ENCODE peak calls at places on chromosomes 2 and 18, in six cellular contexts. S is HepG2, L is neural progenitor cell, B is fibroblast of lung, J is HCT116, M is keratinocyte. T is an unnamed sample. For H3K4me1 and H3K9me3, the result is how much of the 10 kb centered on the place peaks cover.

GRCh38 chr2:200625317-200625716 is 39.5 kb downstream of the AOX1 start:
- DNase-seq in S (peak), M (no peak), L (peak), J (no peak), B (no peak), T (no peak)

GRCh38 chr2:241379481-241380480 is 23.7 kb downstream of the FARP2 start:
- DNase-seq in L (no peak), M (no peak), J (no peak), S (no peak), B (peak), T (no peak)

GRCh38 chr18:30359521-30359920 is 683.0 kb downstream of the DSC3 start:
- DNase-seq in L (no peak), S (no peak), M (peak), B (no peak), J (no peak), T (no peak)

GRCh38 chr2:79359419-79359818 is 153.4 kb upstream of the CTNNA2 start:
- DNase-seq in M (no peak), L (no peak), S (no peak), J (no peak), B (no peak), T (no peak)

GRCh38 chr2:240917009-240917683 is 11.0 kb downstream of the CROCC2 start:
- DNase-seq in M (no peak), B (no peak), S (no peak), J (no peak), L (no peak), T (no peak)

GRCh38 chr2:240460243-240460630 is 24.8 kb downstream of the GPC1 start:
- DNase-seq in L (no peak), M (no peak), S (no peak), J (no peak), B (no peak), T (no peak)

GRCh38 chr18:74146756-74147155 is 878 bp downstream of the FBXO15 start:
- DNase-seq in M (no peak), L (no peak), J (no peak), S (no peak), B (peak), T (no peak)

GRCh38 chr18:6624271-6624670 is 105.2 kb upstream of the ARHGAP28 start:
- DNase-seq in L (no peak), B (peak), S (no peak), M (no peak), J (no peak), T (no peak)

GRCh38 chr18:48940854-48941531 is 9.8 kb downstream of the SMAD7 start:
- DNase-seq in M (no peak), S (no peak), L (no peak), B (peak), J (no peak), T (peak)

GRCh38 chr2:39227628-39228412 is 15.9 kb downstream of the CDKL4 start:
- DNase-seq in J (peak), L (peak), B (peak), S (peak), M (no peak), T (peak)

GRCh38 chr2:165436559-165436958 is 32.9 kb upstream of the CSRNP3 start:
- DNase-seq in M (no peak), L (no peak), J (no peak), S (no peak), B (no peak), T (no peak)

GRCh38 chr18:25164837-25165791 is 186.9 kb downstream of the ZNF521 start:
- DNase-seq in B (peak), M (no peak), J (no peak), L (no peak), S (peak), T (peak)

GRCh38 chr2:10417551-10418335 is 30.4 kb downstream of the ODC1 start:
- DNase-seq in M (no peak), S (no peak), B (no peak), J (no peak), L (no peak), T (no peak)

GRCh38 chr2:73000808-73001570 is 70.5 kb downstream of the SFXN5 start:
- DNase-seq in L (no peak), M (no peak), S (peak), B (no peak), J (no peak), T (no peak)

GRCh38 chr2:64688909-64689308 is 35.2 kb upstream of the SERTAD2 start:
- DNase-seq in M (no peak), L (no peak), B (no peak), S (peak), J (no peak), T (no peak)

GRCh38 chr2:158486970-158487325 is 30.2 kb downstream of the PKP4 start:
- DNase-seq in S (no peak), J (no peak), L (no peak), B (no peak), M (no peak), T (no peak)

GRCh38 chr2:138602166-138602460 is 100.5 kb downstream of the SPOPL start:
- DNase-seq in L (no peak), S (no peak), B (no peak), J (no peak), M (no peak), T (no peak)

GRCh38 chr2:12534646-12535263 is 182.0 kb upstream of the TRIB2 start:
- DNase-seq in J (peak), M (peak), L (peak), S (no peak), B (peak), T (peak)

GRCh38 chr18:55856679-55857078 is 268.7 kb upstream of the TCF4 start:
- DNase-seq in S (no peak), L (no peak), B (no peak), M (no peak), J (no peak), T (no peak)

GRCh38 chr2:47227532-47228166 is 72.5 kb upstream of the STPG4 start:
- DNase-seq in B (no peak), M (no peak), L (peak), J (no peak), S (no peak), T (no peak)

GRCh38 chr2:24174851-24175277 is at the start of gene FAM228A:
- DNase-seq in B (no peak), L (no peak), S (no peak), M (no peak), J (no peak), T (no peak)

GRCh38 chr18:58412844-58413666 is 215.8 kb downstream of the ALPK2 start:
- DNase-seq in M (no peak), L (no peak), B (no peak), S (no peak), J (no peak), T (no peak)

GRCh38 chr2:201072201-201072530 is 365 bp downstream of the NDUFB3 start:
- DNase-seq in B (no peak), J (no peak), L (no peak), M (no peak), S (no peak), T (no peak)

GRCh38 chr2:239407112-239407511 is 6.3 kb upstream of the HDAC4 start:
- DNase-seq in M (no peak), J (no peak), S (no peak), B (no peak), L (no peak), T (no peak)

GRCh38 chr2:60091884-60092283 is 461.6 kb downstream of the BCL11A start:
- DNase-seq in B (no peak), S (peak), L (no peak), J (no peak), M (no peak), T (no peak)

GRCh38 chr2:70566464-70566863 is 12.8 kb upstream of the TGFA start:
- DNase-seq in B (no peak), M (no peak), J (no peak), S (no peak), L (no peak), T (no peak)

DNA sequence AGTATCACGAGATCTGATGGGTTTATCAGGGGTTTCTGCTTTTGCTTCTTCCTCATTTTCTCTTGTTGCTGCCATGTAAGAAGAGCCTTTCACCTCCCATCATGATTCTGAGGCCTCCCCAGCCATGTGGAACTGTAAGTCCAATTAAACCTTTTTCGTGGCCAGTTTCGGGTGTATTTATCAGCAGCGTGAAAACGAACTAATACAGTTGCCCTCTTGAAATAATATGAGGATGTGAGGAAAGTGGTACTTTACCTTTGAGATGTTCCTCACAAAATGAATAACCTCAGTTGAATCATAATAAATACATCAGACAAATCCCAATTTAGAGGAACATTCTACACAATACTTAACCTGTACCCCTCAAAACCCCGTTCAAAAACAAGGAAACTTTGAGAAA is 356.4 kb downstream of the CPS1 start:
- DNase-seq in M (no peak), L (no peak), S (no peak), J (no peak), B (no peak), T (no peak)
- H3K4me1 ChIP-seq in M (under half), L (under half), S (under half), J (under half), B (under half), T (under half)

GRCh38 chr2:161418715-161419337 is 2.7 kb downstream of the TBR1 start:
- DNase-seq in S (no peak), M (no peak), B (peak), J (no peak), L (peak), T (no peak)
- TF ChIP-seq EZH2 in S (peak), M (peak), B (peak), J (no peak), L (peak), T (no peak)

GRCh38 chr2:32522770-32523169 is 105.1 kb upstream of the TTC27 start:
- DNase-seq in L (no peak), B (no peak), J (no peak), S (no peak), M (no peak), T (no peak)
- H3K9me3 ChIP-seq in L (under half), B (under half), J (under half), S (under half), M (under half), T (under half)

GRCh38 chr2:172086349-172087190 is 1.3 kb downstream of the DLX1 start:
- DNase-seq in B (no peak), M (no peak), S (peak), L (peak), J (no peak), T (peak)
- H3K4me1 ChIP-seq in B (under half), M (under half), S (half or more), L (under half), J (under half), T (under half)

DNA sequence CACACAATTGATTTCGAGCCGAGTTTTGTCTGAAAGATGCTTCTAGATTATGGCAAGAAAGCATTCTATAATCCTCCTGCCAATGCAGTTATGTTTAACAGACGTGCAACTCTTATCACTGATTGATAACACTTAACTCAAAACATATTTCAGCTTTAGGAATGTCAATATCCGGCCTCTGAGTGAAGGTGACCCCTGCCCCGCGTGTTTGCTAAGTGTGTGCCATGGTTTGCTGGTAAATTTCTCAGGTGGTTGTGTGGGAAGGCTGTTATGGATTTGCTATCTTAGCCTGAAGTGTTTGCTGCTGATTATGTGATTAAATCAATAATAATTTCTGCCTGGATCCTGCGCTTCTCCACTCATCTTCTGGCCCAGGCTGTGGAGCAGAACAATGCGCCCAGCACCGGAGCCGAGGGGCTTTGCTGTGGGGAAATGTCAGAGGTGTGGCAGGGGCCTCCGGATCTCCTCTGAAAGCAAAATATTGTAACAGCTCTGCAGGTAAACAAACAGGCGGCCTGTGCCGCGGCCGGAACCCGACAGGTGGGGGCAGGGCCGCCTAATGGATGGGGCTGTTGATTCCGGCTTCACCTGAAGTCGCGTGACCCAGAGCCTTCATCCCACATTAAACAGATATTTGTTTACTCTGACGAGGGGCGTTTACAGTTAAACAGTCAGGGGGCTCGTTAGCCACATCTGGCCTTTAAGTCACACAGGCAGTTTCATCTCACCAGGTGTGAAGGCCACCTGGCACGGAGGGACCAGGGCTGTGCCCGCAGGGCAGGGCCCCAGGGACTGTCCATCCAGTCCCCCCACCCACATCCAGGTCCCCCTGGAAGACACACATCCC is 210.7 kb upstream of the SALL3 start:
- DNase-seq in M (no peak), L (no peak), B (no peak), S (no peak), J (no peak), T (no peak)
- TF ChIP-seq EZH2 in M (no peak), L (no peak), B (no peak), S (no peak), J (no peak), T (no peak)

DNA sequence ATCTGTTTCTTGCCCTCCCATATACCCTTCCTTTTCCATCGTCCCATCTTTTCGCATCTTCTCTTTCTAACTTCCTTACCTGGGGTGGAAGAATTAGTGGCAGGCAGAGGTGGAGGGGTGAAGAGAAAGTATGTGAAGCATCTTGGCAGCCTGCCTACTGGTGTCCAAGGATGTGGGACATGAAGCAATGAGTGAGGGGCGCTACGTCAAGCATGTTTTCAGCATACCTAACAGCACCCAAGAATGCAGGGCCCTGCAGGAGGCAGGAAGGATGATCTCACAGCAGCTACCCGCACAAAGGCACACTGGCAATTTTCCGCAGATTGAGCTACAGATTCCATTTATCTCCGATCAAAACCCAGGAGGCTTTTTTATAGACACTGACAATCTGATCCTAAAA is 42.2 kb downstream of the METTL4 start:
- DNase-seq in B (no peak), M (no peak), S (peak), J (no peak), L (no peak), T (peak)
- H3K9me3 ChIP-seq in B (under half), M (under half), S (under half), J (under half), L (under half), T (under half)

GRCh38 chr2:58106896-58107295 is 60.3 kb downstream of the VRK2 start:
- DNase-seq in S (no peak), L (no peak), J (no peak), M (no peak), B (peak), T (no peak)

GRCh38 chr2:58109481-58109880 is 62.9 kb downstream of the VRK2 start:
- DNase-seq in S (no peak), J (no peak), M (no peak), B (no peak), L (no peak), T (peak)

GRCh38 chr2:58107803-58108710 is 61.5 kb downstream of the VRK2 start:
- DNase-seq in M (peak), S (no peak), B (peak), L (no peak), J (peak), T (no peak)

GRCh38 chr2:58110765-58111164 is 64.2 kb downstream of the VRK2 start:
- DNase-seq in L (peak), J (peak), M (no peak), S (no peak), B (no peak), T (no peak)
- H3K4me1 ChIP-seq in L (under half), J (half or more), M (under half), S (under half), B (under half), T (under half)

DNA sequence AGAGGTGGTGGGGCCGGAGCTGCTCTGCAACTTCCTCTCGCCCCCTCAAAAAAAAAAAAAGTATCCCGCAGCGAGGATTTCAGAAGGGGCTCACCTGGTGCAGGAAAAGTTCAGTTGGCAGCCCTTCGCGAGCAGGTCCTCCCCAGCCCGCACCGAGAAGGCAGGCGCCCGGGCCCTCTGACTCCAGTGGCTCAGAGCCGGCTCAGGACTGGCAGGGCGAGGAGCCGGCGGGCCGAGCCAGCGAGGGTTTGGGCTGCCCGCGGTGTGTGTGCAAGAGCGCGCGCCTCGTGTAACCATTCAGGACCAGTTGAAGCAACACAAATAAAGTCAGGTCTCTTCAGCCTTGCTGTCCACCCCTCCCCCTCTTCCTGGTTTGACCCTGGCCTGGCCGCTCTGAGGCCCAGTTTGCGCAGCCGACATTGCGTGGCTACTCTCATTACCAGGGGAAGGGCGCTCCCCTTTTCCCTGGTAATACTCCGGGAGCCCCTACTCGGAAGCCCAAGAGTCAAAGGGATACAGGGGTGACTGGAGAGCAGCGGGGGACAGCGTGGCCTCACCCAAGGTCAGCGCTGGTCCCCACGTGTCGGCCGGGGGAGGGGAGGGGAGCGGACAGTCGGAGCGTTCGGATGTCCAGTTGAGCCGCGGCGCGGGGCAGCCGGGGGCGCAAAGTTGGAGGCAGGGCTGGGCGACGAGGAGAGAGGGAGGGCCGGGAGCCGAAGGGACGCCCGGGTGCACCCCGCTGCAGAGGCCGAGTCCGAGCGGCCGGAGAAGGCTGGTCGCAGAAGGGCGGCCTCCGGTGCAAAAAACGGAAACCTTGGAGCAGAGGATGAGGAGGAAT is 12.3 kb downstream of the EN1 start:
- DNase-seq in L (peak), M (no peak), S (no peak), B (no peak), J (no peak), T (no peak)
- TF ChIP-seq EZH2 in L (peak), M (peak), S (no peak), B (peak), J (no peak), T (peak)

T was measured in A673.